ENCODE peak calls at places on chromosomes 13 and 19, in four cellular contexts. K, W, H and D are unnamed samples.

GRCh38 chr13:113573065-113573464 is 11.5 kb upstream of the TFDP1 start:
- DNase-seq in K (no peak), H (no peak), W (no peak), D (peak)

GRCh38 chr19:34253711-34254551 is 423 bp upstream of the GARRE1 start:
- DNase-seq in K (peak), W (peak), H (peak), D (peak)

GRCh38 chr13:111166882-111167281 is 51.8 kb downstream of the ARHGEF7 start:
- DNase-seq in H (no peak), K (peak), W (no peak), D (no peak)

GRCh38 chr13:24032674-24033073 is 127.8 kb upstream of the SPATA13 start:
- DNase-seq in W (no peak), K (no peak), H (no peak), D (no peak)

GRCh38 chr13:52793507-52793906 is 53.9 kb upstream of the CNMD start:
- DNase-seq in H (no peak), K (no peak), W (no peak), D (no peak)

GRCh38 chr19:15283141-15283885 is 49.0 kb downstream of the BRD4 start:
- DNase-seq in W (peak), H (peak), K (peak), D (no peak)

GRCh38 chr13:107170270-107170931 is 602.5 kb upstream of the ARGLU1 start:
- DNase-seq in H (no peak), K (no peak), W (no peak), D (no peak)

GRCh38 chr13:44516771-44517170 is 59.4 kb downstream of the TSC22D1 start:
- DNase-seq in K (no peak), W (no peak), H (no peak), D (no peak)

GRCh38 chr19:952049-952679 is 26.3 kb downstream of the ARID3A start:
- DNase-seq in H (no peak), W (no peak), K (peak), D (no peak)

GRCh38 chr19:52473655-52474350 is 20.4 kb downstream of the ZNF578 start:
- DNase-seq in K (no peak), W (no peak), H (no peak), D (no peak)

GRCh38 chr19:1258707-1259205 is 10.4 kb downstream of the MIDN start:
- DNase-seq in W (no peak), H (no peak), K (no peak), D (no peak)

GRCh38 chr13:95494082-95494681 is 58.3 kb upstream of the CLDN10 start:
- DNase-seq in K (peak), W (peak), H (no peak), D (peak)

GRCh38 chr19:3036119-3036794 is 7.2 kb upstream of the TLE2 start:
- DNase-seq in K (peak), H (peak), W (peak), D (peak)

GRCh38 chr13:48783181-48783630 is 129.5 kb downstream of the CYSLTR2 start:
- DNase-seq in H (peak), W (no peak), K (no peak), D (peak)

GRCh38 chr13:99062593-99062992 is 84.7 kb upstream of the DOCK9 start:
- DNase-seq in W (no peak), H (no peak), K (no peak), D (no peak)

GRCh38 chr19:10142701-10143375 is 23.1 kb upstream of the EIF3G start:
- DNase-seq in H (no peak), K (no peak), W (peak), D (no peak)

GRCh38 chr13:51998723-51999471 is 12.4 kb downstream of the ATP7B start:
- DNase-seq in H (no peak), K (no peak), W (no peak), D (no peak)

GRCh38 chr19:15248648-15249559 is 16.7 kb upstream of the EPHX3 start:
- DNase-seq in W (no peak), H (peak), K (no peak), D (no peak)

GRCh38 chr13:51047434-51048165 is 63.5 kb downstream of the C13orf42 start:
- DNase-seq in W (no peak), K (no peak), H (no peak), D (no peak)

GRCh38 chr13:62482351-62482750 is 1066.7 kb upstream of the PCDH20 start:
- DNase-seq in H (no peak), K (no peak), W (no peak), D (no peak)

GRCh38 chr19:24046550-24046949 is 40.4 kb upstream of the ZNF254 start:
- DNase-seq in K (no peak), W (no peak), H (no peak), D (no peak)